ENCODE peak calls at places on chromosome X, in seven cellular contexts. X, A, C, M, H, Y and D are unnamed samples.

GRCh38 chrX:136467321-136467720 is 20.4 kb upstream of the BRS3 start:
- DNase-seq in X (no peak), A (no peak), C (no peak), M (no peak), H (no peak), Y (no peak), D (no peak)

GRCh38 chrX:40105791-40106676 is 8.3 kb upstream of the BCOR start:
- DNase-seq in X (no peak), A (peak), C (peak), M (peak), H (no peak), Y (peak), D (no peak)

GRCh38 chrX:116607766-116608165 is 145.0 kb upstream of the CT83 start:
- DNase-seq in X (no peak), A (no peak), C (no peak), M (no peak), H (no peak), Y (no peak), D (no peak)

GRCh38 chrX:39427492-39428289 is 626.4 kb downstream of the MID1IP1 start:
- DNase-seq in X (no peak), A (peak), C (no peak), M (peak), H (no peak), Y (no peak), D (peak)

GRCh38 chrX:121886557-121886956 is 839.1 kb downstream of the GLUD2 start:
- DNase-seq in X (no peak), A (no peak), C (no peak), M (no peak), H (no peak), Y (no peak), D (no peak)

GRCh38 chrX:40550069-40550468 is 30.7 kb upstream of the ATP6AP2 start:
- DNase-seq in X (no peak), A (no peak), C (peak), M (no peak), H (no peak), Y (no peak), D (no peak)

GRCh38 chrX:130012683-130013082 is 30.2 kb downstream of the BCORL1 start:
- DNase-seq in X (no peak), A (no peak), C (no peak), M (no peak), H (no peak), Y (no peak), D (no peak)

GRCh38 chrX:63929608-63930007 is 144.6 kb upstream of the ARHGEF9 start:
- DNase-seq in X (no peak), A (no peak), C (no peak), M (no peak), H (no peak), Y (no peak), D (no peak)

GRCh38 chrX:40389555-40389954 is 191.2 kb upstream of the ATP6AP2 start:
- DNase-seq in X (no peak), A (no peak), C (no peak), M (no peak), H (no peak), Y (no peak), D (no peak)

GRCh38 chrX:82451725-82452124 is 1056.4 kb upstream of the POU3F4 start:
- DNase-seq in X (no peak), A (no peak), C (no peak), M (no peak), H (no peak), Y (no peak), D (no peak)

GRCh38 chrX:148755111-148755510 is 254.7 kb downstream of the AFF2 start:
- DNase-seq in X (no peak), A (no peak), C (no peak), M (no peak), H (no peak), Y (no peak), D (no peak)

GRCh38 chrX:73916931-73917657 is 354.1 kb downstream of the CHIC1 start:
- DNase-seq in X (no peak), A (peak), C (no peak), M (no peak), H (peak), Y (no peak), D (peak)

GRCh38 chrX:18674417-18674787 is 2.5 kb upstream of the RS1 start:
- DNase-seq in X (peak), A (peak), C (no peak), M (peak), H (no peak), Y (peak), D (no peak)

GRCh38 chrX:9638871-9639270 is 126.8 kb downstream of the GPR143 start:
- DNase-seq in X (no peak), A (no peak), C (no peak), M (no peak), H (no peak), Y (no peak), D (no peak)

GRCh38 chrX:103878466-103879151 is 46.6 kb upstream of the RAB9B start:
- DNase-seq in X (no peak), A (peak), C (no peak), M (no peak), H (peak), Y (no peak), D (peak)

GRCh38 chrX:46180258-46180687 is 364.9 kb downstream of the ZNF674 start:
- DNase-seq in X (no peak), A (peak), C (peak), M (no peak), H (peak), Y (no peak), D (peak)

GRCh38 chrX:111006119-111006518 is 89.9 kb upstream of the PAK3 start:
- DNase-seq in X (no peak), A (no peak), C (no peak), M (no peak), H (no peak), Y (no peak), D (no peak)